ENCODE peak calls at places on chromosomes 11 and 22, in seven cellular contexts. I is fibroblast of lung, P is lower leg skin, G is tibial artery, H is psoas muscle, K is HCT116, T is fibroblast of mammary gland. R is an unnamed sample.

GRCh38 chr22:43110444-43110926 is at the start of gene BIK:
- DNase-seq in I (peak), P (no peak), G (peak), H (peak), K (no peak), T (peak), R (peak)

GRCh38 chr22:45552580-45553332 is 50.1 kb downstream of the FBLN1 start:
- DNase-seq in I (peak), P (no peak), G (peak), H (peak), K (no peak), T (peak), R (peak)

GRCh38 chr11:61860054-61860903 is 31.1 kb downstream of the FADS3 start:
- DNase-seq in I (peak), P (no peak), G (no peak), H (no peak), K (peak), T (peak), R (peak)

GRCh38 chr11:29317669-29318068 is 699.2 kb downstream of the KCNA4 start:
- DNase-seq in I (no peak), P (no peak), G (no peak), H (no peak), K (no peak), T (peak), R (no peak)

GRCh38 chr22:39612811-39613548 is 42.4 kb downstream of the CACNA1I start:
- DNase-seq in I (no peak), P (no peak), G (no peak), H (no peak), K (no peak), T (no peak), R (no peak)

GRCh38 chr11:120712862-120713770 is 201.6 kb downstream of the GRIK4 start:
- DNase-seq in I (peak), P (no peak), G (no peak), H (no peak), K (no peak), T (no peak), R (no peak)

GRCh38 chr22:19679476-19680099 is 34.7 kb upstream of the SEPTIN5 start:
- DNase-seq in I (no peak), P (no peak), G (no peak), H (peak), K (no peak), T (no peak), R (no peak)

GRCh38 chr11:6656581-6656915 is 939 bp upstream of the DCHS1 start:
- DNase-seq in I (no peak), P (no peak), G (no peak), H (no peak), K (no peak), T (no peak), R (no peak)

GRCh38 chr11:45180158-45180887 is 33.9 kb downstream of the PRDM11 start:
- DNase-seq in I (no peak), P (peak), G (no peak), H (peak), K (peak), T (no peak), R (no peak)

GRCh38 chr22:48976556-48977535 is 850.8 kb downstream of the BRD1 start:
- DNase-seq in I (no peak), P (peak), G (no peak), H (no peak), K (no peak), T (no peak), R (no peak)

GRCh38 chr11:68741536-68741935 is 9.8 kb downstream of the TESMIN start:
- DNase-seq in I (no peak), P (peak), G (no peak), H (no peak), K (no peak), T (no peak), R (no peak)

GRCh38 chr22:27311666-27312566 is 489.6 kb downstream of the MN1 start:
- DNase-seq in I (no peak), P (no peak), G (no peak), H (no peak), K (no peak), T (no peak), R (no peak)

GRCh38 chr11:14644396-14645246 is 1.0 kb downstream of the PDE3B start:
- DNase-seq in I (peak), P (peak), G (peak), H (peak), K (peak), T (no peak), R (peak)

GRCh38 chr11:59544869-59545178 is 33.5 kb downstream of the OR4D9 start:
- DNase-seq in I (no peak), P (no peak), G (no peak), H (no peak), K (no peak), T (no peak), R (no peak)

GRCh38 chr22:22037229-22037628 is 54.6 kb upstream of the TOP3B start:
- DNase-seq in I (no peak), P (no peak), G (no peak), H (no peak), K (no peak), T (no peak), R (no peak)

GRCh38 chr11:87020336-87020735 is 17.4 kb upstream of the TMEM135 start:
- DNase-seq in I (no peak), P (no peak), G (no peak), H (no peak), K (no peak), T (no peak), R (no peak)

GRCh38 chr11:114075891-114076441 is 16.5 kb downstream of the ZBTB16 start:
- DNase-seq in I (peak), P (peak), G (no peak), H (peak), K (peak), T (peak), R (peak)

GRCh38 chr22:45709004-45709739 is 37.5 kb downstream of the ATXN10 start:
- DNase-seq in I (peak), P (no peak), G (no peak), H (peak), K (no peak), T (peak), R (peak)

GRCh38 chr22:31951201-31952093 is 7.1 kb downstream of the YWHAH start:
- DNase-seq in I (no peak), P (no peak), G (no peak), H (no peak), K (no peak), T (no peak), R (no peak)

GRCh38 chr22:47569389-47570299 is 807.2 kb downstream of the TBC1D22A start:
- DNase-seq in I (no peak), P (peak), G (peak), H (no peak), K (no peak), T (no peak), R (no peak)

GRCh38 chr11:72683782-72684200 is 9.6 kb upstream of the PDE2A start:
- DNase-seq in I (peak), P (peak), G (peak), H (peak), K (no peak), T (peak), R (peak)

GRCh38 chr11:17985517-17985916 is 27.3 kb downstream of the SERGEF start:
- DNase-seq in I (no peak), P (no peak), G (no peak), H (no peak), K (peak), T (peak), R (peak)

GRCh38 chr22:24938741-24939341 is 7.7 kb downstream of the LHFPL7 start:
- DNase-seq in I (peak), P (no peak), G (no peak), H (no peak), K (no peak), T (peak), R (peak)

GRCh38 chr22:34943830-34944229 is 122.1 kb upstream of the ISX start:
- DNase-seq in I (no peak), P (no peak), G (no peak), H (no peak), K (no peak), T (no peak), R (no peak)

GRCh38 chr11:44861829-44862545 is 88.7 kb downstream of the TP53I11 start:
- DNase-seq in I (peak), P (peak), G (peak), H (peak), K (peak), T (peak), R (peak)

GRCh38 chr11:113474362-113475159 is 637 bp downstream of the DRD2 start:
- DNase-seq in I (peak), P (peak), G (peak), H (peak), K (no peak), T (peak), R (peak)

GRCh38 chr11:113549611-113550061 is 74.4 kb upstream of the DRD2 start:
- DNase-seq in I (no peak), P (no peak), G (no peak), H (no peak), K (no peak), T (no peak), R (no peak)

GRCh38 chr11:94794287-94795168 is 26.4 kb downstream of the AMOTL1 start:
- DNase-seq in I (peak), P (no peak), G (peak), H (peak), K (peak), T (peak), R (peak)

GRCh38 chr11:62883677-62884076 is 3.0 kb downstream of the SLC3A2 start:
- DNase-seq in I (no peak), P (no peak), G (no peak), H (no peak), K (no peak), T (no peak), R (no peak)

GRCh38 chr11:19079643-19080440 is 19.3 kb upstream of the MRGPRX2 start:
- DNase-seq in I (peak), P (no peak), G (no peak), H (no peak), K (peak), T (peak), R (peak)

GRCh38 chr11:117809236-117810055 is 12.4 kb upstream of the DSCAML1 start:
- DNase-seq in I (no peak), P (no peak), G (peak), H (peak), K (peak), T (peak), R (peak)
- TF ChIP-seq CTCF in I (peak), P (no peak), G (peak), H (peak), K (peak), T (peak), R (peak)

GRCh38 chr22:37749223-37749622 is 52.4 kb downstream of the TRIOBP start:
- DNase-seq in I (no peak), P (no peak), G (no peak), H (no peak), K (no peak), T (no peak), R (no peak)

GRCh38 chr22:37747090-37747714 is 50.4 kb downstream of the TRIOBP start:
- DNase-seq in I (peak), P (no peak), G (peak), H (peak), K (no peak), T (peak), R (peak)

GRCh38 chr22:37748659-37749058 is 51.8 kb downstream of the TRIOBP start:
- DNase-seq in I (no peak), P (no peak), G (no peak), H (no peak), K (no peak), T (peak), R (no peak)

GRCh38 chr22:37746366-37747089 is 49.7 kb downstream of the TRIOBP start:
- DNase-seq in I (no peak), P (no peak), G (no peak), H (no peak), K (no peak), T (no peak), R (no peak)

DNA sequence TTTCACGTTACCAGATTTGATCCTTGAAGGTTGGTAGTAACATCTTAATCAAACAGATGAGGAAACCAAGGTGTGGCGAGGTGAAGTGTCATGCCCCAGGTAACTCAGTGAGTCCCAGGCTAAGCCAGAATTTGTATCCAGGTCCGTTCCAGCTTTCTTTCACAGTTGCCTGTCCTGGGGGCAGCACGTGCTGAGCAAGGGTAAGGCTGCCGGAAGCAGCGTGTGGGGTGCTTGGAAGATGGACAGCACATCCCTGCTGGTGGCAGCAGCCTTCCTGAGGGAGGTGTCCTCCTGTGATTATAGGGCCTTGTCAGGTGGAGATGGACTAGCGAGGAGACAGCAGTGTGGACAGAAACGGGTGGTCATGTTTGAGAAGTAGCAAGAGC is 50.9 kb downstream of the TRIOBP start:
- DNase-seq in I (no peak), P (no peak), G (no peak), H (no peak), K (no peak), T (no peak), R (no peak)
- H3K4me3 ChIP-seq in I (peak), P (no peak), G (peak), H (peak), K (peak), T (peak), R (peak)

DNA sequence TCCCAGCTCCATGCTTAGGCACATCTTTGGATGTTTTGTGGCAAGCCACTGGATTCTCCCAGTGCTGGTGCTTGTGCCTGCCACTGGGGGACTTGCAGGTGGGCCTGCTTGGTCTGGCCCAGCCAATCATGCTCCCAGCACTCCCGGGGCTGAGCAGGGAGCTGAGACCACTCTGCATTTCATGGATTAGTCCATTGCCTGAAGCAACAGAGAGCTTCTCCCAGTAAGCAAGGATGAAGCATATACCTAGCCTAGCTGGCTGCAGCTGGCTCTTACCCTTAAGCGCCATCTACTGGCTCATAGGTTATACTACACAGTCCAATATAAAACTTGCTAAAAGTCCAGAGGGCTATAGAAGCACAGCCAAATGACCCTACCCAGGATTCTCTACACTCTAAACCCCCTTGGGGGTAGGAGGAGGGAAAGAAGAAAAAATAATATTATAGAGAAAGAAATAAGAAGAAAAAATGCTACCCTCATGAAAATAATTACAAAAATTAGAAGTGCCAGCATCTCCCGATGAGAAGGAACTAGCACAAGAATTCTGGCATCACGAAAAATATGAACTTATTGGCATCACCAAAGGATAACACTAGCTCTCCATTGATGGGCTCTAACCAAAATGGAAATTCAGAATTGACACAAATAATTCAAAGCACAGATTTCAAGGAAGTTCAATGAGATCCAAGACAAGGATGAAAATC is 275.3 kb downstream of the C11orf87 start:
- DNase-seq in I (peak), P (no peak), G (no peak), H (no peak), K (peak), T (peak), R (peak)
- TF ChIP-seq CTCF in I (peak), P (no peak), G (no peak), H (peak), K (peak), T (peak), R (peak)

DNA sequence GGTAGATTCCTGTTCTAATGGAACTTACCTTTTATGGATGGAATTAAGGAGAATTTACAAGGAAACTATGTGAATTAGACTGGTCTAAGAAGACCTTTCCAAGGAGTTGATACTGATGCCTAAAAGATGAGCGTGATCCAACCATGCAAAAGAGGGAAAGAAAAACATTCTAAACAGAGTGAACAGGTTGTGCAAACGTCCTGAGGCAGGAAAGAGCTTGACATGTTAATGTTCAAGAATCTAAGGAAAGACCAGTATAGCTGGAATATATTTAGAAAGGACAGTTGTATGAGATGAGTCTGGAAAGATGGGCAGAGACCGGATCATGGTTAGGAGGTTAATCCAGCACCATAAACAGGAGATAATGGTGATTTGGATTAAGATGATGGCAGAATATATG is 1.3 kb downstream of the DDIAS start:
- DNase-seq in I (no peak), P (no peak), G (no peak), H (no peak), K (no peak), T (no peak), R (no peak)
- H3K4me3 ChIP-seq in I (no peak), P (no peak), G (no peak), H (no peak), K (peak), T (no peak), R (no peak)

GRCh38 chr22:38056969-38057841 is at the start of gene PICK1:
- DNase-seq in I (peak), P (peak), G (peak), H (peak), K (peak), T (peak), R (peak)
- TF ChIP-seq CTCF in I (no peak), P (no peak), G (no peak), H (no peak), K (no peak), T (no peak), R (no peak)

DNA sequence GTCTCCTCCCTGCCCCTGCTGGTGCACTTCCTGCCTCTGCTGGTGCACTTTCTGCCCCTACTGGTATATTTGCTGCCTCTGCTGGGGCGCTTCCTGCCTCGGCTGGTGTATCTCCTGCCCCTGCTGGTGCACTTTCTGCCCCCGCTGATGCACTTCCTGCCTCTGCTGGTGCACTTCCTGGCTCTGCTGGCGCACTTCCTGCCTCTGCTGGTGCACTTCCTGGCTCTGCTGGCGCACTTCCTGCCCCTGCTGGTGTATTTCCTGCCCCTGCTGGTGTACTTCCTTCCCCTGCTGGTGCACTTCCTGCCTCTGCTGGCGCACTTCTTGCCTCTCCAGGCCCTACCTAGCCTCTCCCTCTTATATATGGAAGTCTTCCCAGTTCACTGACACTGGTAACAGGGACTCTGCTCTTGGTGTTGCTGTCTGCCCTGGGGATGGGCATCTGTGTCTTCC is 10.1 kb downstream of the MTFP1 start:
- DNase-seq in I (no peak), P (peak), G (no peak), H (no peak), K (peak), T (no peak), R (no peak)
- H3K4me3 ChIP-seq in I (no peak), P (no peak), G (no peak), H (no peak), K (peak), T (no peak), R (no peak)

R was measured in cardiac fibroblast.